ENCODE peak calls at places on chromosomes 6 and 20, in five cellular contexts. A, P, F, E and G are unnamed samples.

GRCh38 chr6:129498950-129499870 is 210.8 kb downstream of the ARHGAP18 start:
- DNase-seq in P (no peak), A (no peak), E (peak), F (peak), G (peak)

GRCh38 chr6:142943746-142944125 is 1.2 kb downstream of the HIVEP2 start:
- DNase-seq in P (peak), E (peak), A (no peak), F (no peak), G (peak)

GRCh38 chr6:99143108-99143828 is 195.5 kb upstream of the FBXL4 start:
- DNase-seq in A (no peak), E (no peak), P (no peak), F (no peak), G (no peak)

GRCh38 chr6:24513602-24514001 is 18.8 kb downstream of the ALDH5A1 start:
- DNase-seq in A (no peak), E (no peak), F (no peak), P (peak), G (no peak)

GRCh38 chr6:169908403-169908933 is 157.0 kb downstream of the ERMARD start:
- DNase-seq in F (no peak), E (no peak), P (no peak), A (no peak), G (no peak)

GRCh38 chr20:54219751-54220426 is 12.0 kb downstream of the PFDN4 start:
- DNase-seq in P (no peak), A (no peak), F (peak), E (no peak), G (peak)

GRCh38 chr6:71468841-71469750 is 180.5 kb downstream of the OGFRL1 start:
- DNase-seq in P (no peak), E (no peak), A (no peak), F (no peak), G (no peak)

GRCh38 chr6:113344969-113345368 is 512.2 kb upstream of the MARCKS start:
- DNase-seq in P (no peak), A (no peak), E (no peak), F (no peak), G (no peak)

GRCh38 chr6:169960531-169960890 is 209.1 kb downstream of the ERMARD start:
- DNase-seq in F (no peak), A (no peak), P (no peak), E (no peak), G (no peak)

GRCh38 chr6:72621243-72622093 is at the start of gene KCNQ5:
- DNase-seq in A (no peak), P (peak), F (no peak), E (no peak), G (peak)

GRCh38 chr6:169416249-169416648 is 162.6 kb upstream of the THBS2 start:
- DNase-seq in F (no peak), P (no peak), A (no peak), E (no peak), G (no peak)

GRCh38 chr6:14001329-14002012 is 76.7 kb downstream of the RNF182 start:
- DNase-seq in F (peak), E (no peak), P (no peak), A (no peak), G (peak)

GRCh38 chr20:47724398-47724797 is 60.9 kb downstream of the SULF2 start:
- DNase-seq in F (no peak), P (no peak), A (no peak), E (no peak), G (no peak)

GRCh38 chr6:119594907-119595306 is 245.3 kb upstream of the MAN1A1 start:
- DNase-seq in P (no peak), E (no peak), A (no peak), F (no peak), G (peak)

GRCh38 chr20:33188421-33188820 is 20.5 kb downstream of the BPIFA2 start:
- DNase-seq in A (no peak), E (no peak), P (no peak), F (no peak), G (no peak)

GRCh38 chr6:110681543-110682459 is 133.5 kb downstream of the CDK19 start:
- DNase-seq in A (no peak), F (no peak), P (no peak), E (no peak), G (no peak)

GRCh38 chr6:36027501-36028087 is at the start of gene MAPK14:
- DNase-seq in E (peak), A (peak), F (peak), P (peak), G (peak)

GRCh38 chr6:19107468-19107867 is 720.3 kb downstream of the RNF144B start:
- DNase-seq in A (no peak), E (no peak), F (no peak), P (no peak), G (no peak)

GRCh38 chr20:36542019-36542488 is 735 bp downstream of the MYL9 start:
- DNase-seq in P (peak), E (no peak), F (peak), A (no peak), G (peak)

GRCh38 chr20:9075264-9076095 is 6.6 kb downstream of the PLCB4 start:
- DNase-seq in F (no peak), P (no peak), A (no peak), E (no peak), G (no peak)

GRCh38 chr6:139496654-139497343 is 122.4 kb upstream of the CITED2 start:
- DNase-seq in P (no peak), E (no peak), F (no peak), A (no peak), G (no peak)

GRCh38 chr6:36155662-36156061 is 25.3 kb downstream of the MAPK13 start:
- DNase-seq in F (no peak), P (no peak), E (no peak), A (no peak), G (no peak)

GRCh38 chr6:44404022-44404714 is 16.7 kb downstream of the CDC5L start:
- DNase-seq in F (no peak), E (no peak), A (no peak), P (no peak), G (no peak)

GRCh38 chr6:10618409-10618808 is 76.0 kb downstream of the C6orf52 start:
- DNase-seq in F (no peak), E (no peak), A (no peak), P (no peak), G (no peak)

GRCh38 chr6:31971993-31972708 is at the start of gene DXO:
- DNase-seq in E (peak), P (peak), F (peak), A (peak), G (peak)

GRCh38 chr6:107647439-107647948 is 157.6 kb downstream of the SOBP start:
- DNase-seq in A (no peak), E (no peak), P (no peak), F (no peak), G (no peak)

GRCh38 chr6:116447496-116448011 is 13.6 kb upstream of the CALHM6 start:
- DNase-seq in P (no peak), A (no peak), E (no peak), F (no peak), G (no peak)

GRCh38 chr20:371755-372542 is 8.6 kb upstream of the TRIB3 start:
- DNase-seq in E (peak), A (peak), P (peak), F (peak), G (peak)

DNA sequence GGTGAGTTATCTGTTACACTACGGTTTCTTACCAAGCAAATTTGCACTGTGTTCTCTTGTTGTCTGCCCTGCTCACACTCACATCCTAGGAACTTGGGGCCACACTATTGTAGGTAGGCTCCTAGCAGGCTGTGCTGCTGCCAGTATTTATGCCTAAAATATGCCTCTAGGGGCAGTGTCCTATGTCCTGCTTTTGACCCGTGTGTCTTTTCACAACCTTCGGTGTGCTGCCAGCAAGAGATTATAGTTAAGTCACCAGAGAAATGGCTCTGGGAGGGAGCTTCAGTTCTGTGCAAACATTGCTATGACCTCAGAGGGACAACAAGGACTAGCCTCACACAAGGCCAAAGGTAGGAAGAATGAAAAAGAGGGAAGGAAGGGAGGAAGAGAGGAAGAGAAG is 8.9 kb upstream of the TAAR5 start:
- DNase-seq in E (no peak), P (no peak), F (peak), A (no peak), G (peak)
- TF ChIP-seq CTCF in E (no peak), P (no peak), F (peak), A (no peak), G (peak)

GRCh38 chr6:15279047-15279661 is 33.3 kb downstream of the JARID2 start:
- DNase-seq in F (no peak), A (no peak), P (no peak), E (no peak), G (no peak)

GRCh38 chr6:15276036-15276435 is 30.2 kb downstream of the JARID2 start:
- DNase-seq in A (no peak), F (no peak), E (no peak), P (no peak), G (no peak)

GRCh38 chr6:15272562-15272961 is 26.7 kb downstream of the JARID2 start:
- DNase-seq in A (no peak), F (no peak), E (no peak), P (no peak), G (no peak)

GRCh38 chr6:15270402-15270801 is 24.5 kb downstream of the JARID2 start:
- DNase-seq in P (no peak), A (no peak), F (no peak), E (no peak), G (no peak)

GRCh38 chr6:15274696-15275387 is 29.0 kb downstream of the JARID2 start:
- DNase-seq in P (no peak), A (no peak), E (no peak), F (no peak), G (no peak)
- TF ChIP-seq CTCF in P (no peak), A (no peak), E (no peak), F (no peak), G (no peak)

DNA sequence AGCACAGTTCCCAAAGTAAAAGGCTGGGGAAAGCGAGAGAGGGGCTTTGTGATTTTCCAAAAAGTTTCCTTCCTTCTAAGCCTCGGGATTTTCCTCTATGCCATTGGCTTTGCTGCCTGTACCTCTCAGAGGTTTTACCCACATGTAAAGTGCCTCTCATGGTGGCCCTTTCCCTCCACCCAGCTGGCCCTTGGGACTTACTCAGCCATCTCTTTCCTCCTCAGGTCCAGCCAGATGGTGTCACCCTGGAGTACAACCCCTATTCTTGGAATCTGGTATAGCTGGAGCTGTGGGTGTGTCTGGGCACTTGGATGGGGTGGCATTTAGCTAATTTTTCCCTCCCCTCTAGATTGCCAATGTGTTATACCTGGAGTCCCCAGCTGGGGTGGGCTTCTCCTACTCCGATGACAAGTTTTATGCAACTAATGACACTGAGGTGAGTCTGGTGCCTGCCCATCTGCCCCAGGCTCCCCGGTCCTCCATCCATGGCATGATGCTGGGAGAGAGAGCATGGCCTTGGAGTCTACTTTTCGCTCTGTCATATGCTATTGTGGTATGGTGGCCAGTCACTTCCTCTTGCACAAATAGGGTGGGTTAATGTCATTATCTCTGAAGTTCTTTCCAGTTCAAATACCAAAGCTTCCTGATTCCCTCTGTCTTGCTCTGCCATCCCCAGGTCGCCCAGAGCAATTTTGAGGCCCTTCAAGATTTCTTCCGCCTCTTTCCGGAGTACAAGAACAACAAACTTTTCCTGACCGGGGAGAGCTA is 1.1 kb downstream of the CTSA start:
- DNase-seq in P (peak), A (no peak), E (no peak), F (no peak), G (peak)
- TF ChIP-seq CTCF in P (no peak), A (no peak), E (no peak), F (peak), G (no peak)

DNA sequence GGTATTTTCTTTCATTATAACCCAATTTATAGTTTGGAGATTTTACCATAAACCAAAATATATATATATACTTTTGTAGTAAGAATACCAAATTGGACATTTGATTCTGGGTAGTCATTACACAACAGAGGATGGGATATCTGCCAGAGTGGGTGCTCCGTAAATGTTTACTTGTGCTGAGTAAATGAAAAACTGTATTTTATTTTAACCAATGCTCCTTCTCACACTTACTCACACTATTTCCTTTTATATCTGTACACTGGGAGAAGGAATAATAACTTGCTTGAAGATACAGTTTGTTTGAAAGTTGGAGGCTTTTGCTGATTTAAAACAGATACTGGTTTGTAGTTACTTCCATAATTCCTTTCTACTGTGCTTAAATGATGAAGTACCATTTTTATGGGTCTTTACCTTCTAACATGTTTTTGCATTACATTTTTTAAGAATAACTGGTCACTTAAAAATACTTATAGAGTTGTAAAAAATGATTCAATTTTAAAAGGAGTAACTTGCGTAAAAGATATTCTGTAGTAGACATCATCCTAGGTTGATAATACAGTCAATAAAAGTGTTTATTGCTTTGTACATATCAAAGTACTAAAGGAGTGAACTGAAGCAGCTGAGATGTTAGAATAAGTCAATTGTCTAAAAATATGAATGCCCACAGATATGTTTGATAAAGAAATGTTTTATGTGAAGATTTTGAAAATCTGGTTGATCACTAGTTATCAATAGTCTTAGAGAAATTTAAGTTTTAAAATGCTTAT is 411.7 kb downstream of the UTRN start:
- DNase-seq in A (no peak), P (no peak), F (no peak), E (peak), G (no peak)
- TF ChIP-seq CTCF in A (no peak), P (no peak), F (no peak), E (no peak), G (no peak)

DNA sequence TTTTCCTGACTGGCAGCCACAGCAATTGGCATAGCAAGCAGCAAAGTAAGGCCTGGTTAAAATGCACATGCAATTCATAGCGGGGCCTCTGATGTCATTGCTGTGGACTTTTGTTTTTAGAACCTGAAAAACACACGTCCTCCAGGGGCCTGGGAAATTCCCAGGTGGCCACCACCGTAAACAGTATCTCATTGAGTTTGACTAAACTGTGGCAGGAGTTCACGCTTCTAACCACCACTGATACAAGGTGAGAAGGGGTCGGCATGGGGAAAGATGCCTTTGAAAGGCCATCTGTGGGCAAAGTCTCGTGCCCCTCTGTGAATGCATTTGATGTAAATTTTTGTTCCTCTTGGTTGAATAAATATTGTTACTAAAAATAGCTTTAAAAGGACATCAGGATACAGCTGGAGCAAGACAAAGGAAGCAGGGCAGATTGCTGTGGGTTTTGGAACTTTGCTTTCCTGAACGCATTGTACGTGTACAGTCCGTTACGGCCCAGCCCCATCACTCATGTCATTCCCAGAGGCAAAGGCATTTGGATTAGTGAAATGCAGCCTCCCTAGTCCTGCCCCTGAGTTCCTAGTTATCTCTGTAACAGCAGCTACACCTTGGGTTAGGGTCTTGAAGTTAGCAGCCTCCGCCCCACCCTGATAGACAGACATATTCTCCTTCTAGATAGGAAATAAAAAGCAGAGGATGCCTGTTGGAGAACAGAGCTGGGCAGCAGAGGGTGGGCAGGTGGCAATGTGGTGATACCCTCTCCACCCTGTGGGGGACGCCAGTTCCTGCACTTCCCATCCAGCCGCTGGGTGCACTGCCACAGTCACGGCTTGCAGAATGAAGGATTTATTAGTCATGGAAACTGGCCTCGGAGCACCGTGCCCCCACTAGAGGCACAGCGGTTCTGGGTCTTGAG is 80.3 kb downstream of the ZDHHC14 start:
- DNase-seq in E (no peak), F (no peak), A (no peak), P (peak), G (peak)
- TF ChIP-seq CTCF in E (no peak), F (peak), A (no peak), P (no peak), G (no peak)

GRCh38 chr6:90940812-90941481 is 354.1 kb upstream of the MAP3K7 start:
- DNase-seq in F (peak), E (no peak), A (no peak), P (no peak), G (no peak)
- TF ChIP-seq CTCF in F (peak), E (peak), A (peak), P (peak), G (no peak)

DNA sequence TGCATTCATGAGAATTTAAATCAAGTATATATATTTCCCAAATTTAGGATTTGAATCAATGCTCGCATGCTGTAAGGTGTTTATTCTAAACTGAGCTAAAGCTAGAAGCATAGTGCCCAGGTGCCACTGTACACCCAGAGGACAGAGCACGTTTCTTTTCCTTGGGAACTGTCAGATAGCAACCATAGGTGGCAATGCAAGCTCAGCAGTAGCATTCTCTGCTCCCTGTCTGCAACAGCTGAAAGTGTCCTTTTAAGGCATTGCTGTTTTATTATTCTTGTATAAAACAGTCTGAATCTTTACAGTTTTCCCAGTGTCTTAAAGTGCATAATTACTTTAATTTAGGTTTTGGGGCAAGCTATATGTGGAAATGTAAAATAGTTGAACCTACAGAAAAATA is 443.4 kb upstream of the MMS22L start:
- DNase-seq in A (no peak), P (no peak), F (no peak), E (no peak), G (no peak)
- TF ChIP-seq CTCF in A (no peak), P (no peak), F (no peak), E (no peak), G (no peak)

DNA sequence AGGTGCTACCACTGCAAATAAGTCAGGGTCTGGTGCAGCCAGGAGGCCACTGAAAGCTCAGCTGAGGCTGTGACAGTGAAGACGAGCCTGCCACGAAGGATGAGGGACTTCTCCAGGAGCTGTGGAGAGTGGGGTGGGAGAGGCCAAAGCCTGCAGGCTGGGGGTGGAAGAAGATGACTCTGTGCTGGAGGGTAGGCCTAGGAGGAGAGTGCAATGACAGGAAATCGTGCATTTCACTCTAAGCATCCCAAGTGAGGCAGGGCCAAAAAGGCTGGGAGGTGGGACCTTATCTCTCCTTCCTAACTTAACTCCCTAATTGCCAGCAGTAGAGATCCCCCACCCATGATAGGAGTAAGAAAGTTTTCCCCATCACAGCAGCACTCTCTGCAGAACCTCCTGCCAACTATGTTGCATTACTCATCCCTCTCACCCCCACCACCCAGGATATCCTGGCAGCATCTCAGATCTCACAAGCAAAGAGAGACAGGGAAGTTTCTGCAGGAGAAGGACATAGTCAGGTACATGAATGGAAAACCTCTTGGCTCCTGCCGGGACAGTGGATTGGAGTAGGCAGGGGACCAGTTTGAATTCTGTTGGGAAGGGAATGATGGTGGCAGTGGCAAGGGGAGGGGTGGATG is 466.2 kb downstream of the CDH26 start:
- DNase-seq in A (no peak), P (no peak), F (no peak), E (no peak), G (no peak)
- TF ChIP-seq CTCF in A (no peak), P (no peak), F (no peak), E (no peak), G (no peak)